ENCODE peak calls at places on chromosome 15, in eight cellular contexts. S, M, X, A, K, I, Z and R are unnamed samples.

GRCh38 chr15:64634020-64634419 is 141.4 kb downstream of the RBPMS2 start:
- DNase-seq in M (peak; percentile 24), X (no peak), S (no peak), Z (no peak), A (no peak), K (no peak), I (peak; percentile 25), R (no peak)

GRCh38 chr15:70535071-70535954 is 228.0 kb downstream of the UACA start:
- DNase-seq in M (peak; percentile 41), K (no peak), A (no peak), X (no peak), I (peak; percentile 75), Z (no peak), S (no peak), R (no peak)

GRCh38 chr15:66879968-66880367 is 177.9 kb downstream of the SMAD6 start:
- DNase-seq in M (no peak), I (no peak), K (no peak), X (no peak), S (no peak), A (peak; percentile 15), Z (no peak), R (no peak)

GRCh38 chr15:22881739-22882440 is 43.4 kb downstream of the NIPA2 start:
- DNase-seq in S (no peak), I (no peak), Z (no peak), M (no peak), K (no peak), A (no peak), X (no peak), R (no peak)

GRCh38 chr15:73724211-73724610 is 28.9 kb downstream of the INSYN1 start:
- DNase-seq in K (no peak), X (no peak), M (no peak), S (no peak), Z (no peak), I (no peak), A (no peak), R (no peak)

GRCh38 chr15:23606226-23606625 is 40.8 kb downstream of the MKRN3 start:
- DNase-seq in Z (no peak), K (no peak), X (no peak), S (no peak), I (no peak), A (no peak), M (no peak), R (no peak)

GRCh38 chr15:38461089-38461833 is 7.3 kb downstream of the FAM98B start:
- DNase-seq in M (no peak), S (peak; percentile 63), A (no peak), K (no peak), Z (no peak), I (no peak), X (no peak), R (no peak)

GRCh38 chr15:61083781-61084134 is 145.3 kb downstream of the RORA start:
- DNase-seq in Z (no peak), M (no peak), A (no peak), K (no peak), X (no peak), I (no peak), S (no peak), R (no peak)

DNA sequence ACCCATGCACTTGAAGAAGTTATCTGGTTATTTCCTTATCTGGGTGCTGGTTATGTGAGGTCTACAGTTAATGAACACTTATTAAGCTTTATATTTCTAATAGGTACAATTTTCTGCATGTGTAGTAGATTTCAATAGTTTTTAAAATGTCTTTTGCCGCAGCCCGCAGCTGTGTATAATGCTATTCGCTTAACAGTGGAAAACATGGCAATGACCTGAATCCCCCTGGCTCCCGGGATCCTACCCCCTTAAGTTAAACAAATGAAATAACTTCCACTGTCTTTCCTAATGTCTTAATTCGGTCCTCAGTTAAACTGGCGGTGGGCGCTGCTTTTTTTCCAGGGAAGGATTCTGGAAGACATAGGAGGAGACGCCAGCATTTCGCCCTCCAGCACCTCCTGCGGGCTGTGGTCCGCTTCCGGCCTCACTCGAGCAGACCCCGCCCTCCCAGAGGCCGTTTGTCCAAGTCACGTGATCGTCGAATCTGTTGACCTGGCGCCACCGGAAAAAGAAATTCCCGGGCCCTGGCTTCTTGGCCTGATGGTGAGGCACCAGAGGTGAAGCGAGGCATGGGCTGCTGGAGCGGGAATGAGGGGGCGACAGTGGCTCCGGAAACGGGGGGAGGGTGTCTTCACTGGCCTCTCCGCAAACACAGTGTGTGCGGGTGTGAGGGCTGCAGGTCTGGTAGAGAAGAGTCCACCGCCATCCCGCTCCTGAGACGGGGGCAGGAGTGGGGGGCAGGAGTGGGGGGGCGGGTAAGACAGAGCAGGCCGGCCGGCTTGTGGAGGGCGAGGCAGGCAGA is 45.6 kb upstream of the CSPG4 start:
- DNase-seq in I (peak; percentile 86), X (peak; percentile 46), M (peak; percentile 93), A (peak; percentile 89), S (peak; percentile 79), K (peak; percentile 79), Z (peak; percentile 89), R (peak; percentile 90)
- TF ChIP-seq POLR2A in I (no peak), X (peak; percentile 60), M (peak; percentile 46), A (peak; percentile 60), S (no peak), K (no peak), Z (peak; percentile 76), R (peak; percentile 73)

DNA sequence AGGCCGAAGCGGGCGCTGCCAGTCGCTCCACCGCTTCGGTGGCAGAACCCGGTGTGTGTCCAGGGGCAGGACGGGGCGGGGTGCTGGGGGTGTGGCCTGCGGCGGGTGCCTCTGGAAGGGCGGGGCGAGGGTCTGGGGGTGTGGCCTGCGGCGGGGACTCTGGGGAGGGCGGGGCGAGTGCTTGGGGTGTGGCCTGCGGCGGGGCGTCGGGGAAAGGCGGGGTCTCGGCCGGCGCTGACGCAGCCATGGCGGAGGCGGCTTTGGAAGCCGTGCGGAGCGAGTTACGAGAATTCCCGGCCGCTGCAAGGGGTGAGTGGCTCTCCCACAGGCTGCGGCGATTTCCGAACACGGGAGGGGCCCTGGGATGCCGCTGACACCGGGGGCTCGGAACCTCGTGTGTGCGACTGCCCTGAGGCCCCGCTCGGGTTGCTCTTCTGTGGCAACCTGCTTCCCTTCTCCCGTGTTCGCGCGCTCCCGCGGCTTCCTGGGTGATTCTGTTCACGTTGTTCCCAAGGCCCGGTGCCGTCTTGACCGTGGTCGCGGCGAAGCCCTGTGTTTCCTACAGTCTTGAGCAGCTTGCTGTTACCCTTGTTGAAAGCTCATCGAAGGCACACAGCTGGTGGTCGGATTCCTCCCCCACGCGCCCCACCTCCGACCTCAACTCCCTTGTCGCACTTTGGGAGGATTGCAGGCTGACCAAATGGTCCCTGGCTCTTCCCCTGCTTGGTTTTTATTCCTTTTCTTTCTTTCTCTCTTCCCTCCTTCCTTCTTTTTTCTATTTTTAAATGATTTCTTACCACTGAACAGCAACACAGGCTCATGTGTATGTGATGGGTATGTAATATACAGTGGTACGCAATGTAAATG is at the start of gene JMJD7:
- DNase-seq in S (peak; percentile 81), X (peak; percentile 97), Z (peak; percentile 99), A (peak; percentile 96), I (peak; percentile 95), K (peak; percentile 85), M (peak; percentile 97), R (peak; percentile 90)
- TF ChIP-seq POLR2A in S (peak; percentile 59), X (peak; percentile 69), Z (peak; percentile 85), A (peak; percentile 85), I (peak; percentile 54), K (peak; percentile 43), M (peak; percentile 80), R (peak; percentile 52)

GRCh38 chr15:74799255-74799842 is 13.3 kb upstream of the LMAN1L start:
- DNase-seq in X (no peak), I (peak; percentile 60), M (no peak), K (no peak), S (no peak), Z (no peak), A (no peak), R (no peak)

GRCh38 chr15:74799843-74800558 is 12.6 kb upstream of the LMAN1L start:
- DNase-seq in Z (peak; percentile 83), A (peak; percentile 79), I (peak; percentile 86), K (peak; percentile 64), S (peak; percentile 52), M (peak; percentile 91), X (peak; percentile 78), R (peak; percentile 74)

GRCh38 chr15:74795961-74796625 is 14.2 kb downstream of the CSK start:
- DNase-seq in S (no peak), K (no peak), I (peak; percentile 42), X (no peak), A (no peak), M (no peak), Z (no peak), R (no peak)

GRCh38 chr15:74800559-74801094 is 12.0 kb upstream of the LMAN1L start:
- DNase-seq in I (peak; percentile 72), X (no peak), Z (peak; percentile 33), K (no peak), M (no peak), A (no peak), S (no peak), R (no peak)

DNA sequence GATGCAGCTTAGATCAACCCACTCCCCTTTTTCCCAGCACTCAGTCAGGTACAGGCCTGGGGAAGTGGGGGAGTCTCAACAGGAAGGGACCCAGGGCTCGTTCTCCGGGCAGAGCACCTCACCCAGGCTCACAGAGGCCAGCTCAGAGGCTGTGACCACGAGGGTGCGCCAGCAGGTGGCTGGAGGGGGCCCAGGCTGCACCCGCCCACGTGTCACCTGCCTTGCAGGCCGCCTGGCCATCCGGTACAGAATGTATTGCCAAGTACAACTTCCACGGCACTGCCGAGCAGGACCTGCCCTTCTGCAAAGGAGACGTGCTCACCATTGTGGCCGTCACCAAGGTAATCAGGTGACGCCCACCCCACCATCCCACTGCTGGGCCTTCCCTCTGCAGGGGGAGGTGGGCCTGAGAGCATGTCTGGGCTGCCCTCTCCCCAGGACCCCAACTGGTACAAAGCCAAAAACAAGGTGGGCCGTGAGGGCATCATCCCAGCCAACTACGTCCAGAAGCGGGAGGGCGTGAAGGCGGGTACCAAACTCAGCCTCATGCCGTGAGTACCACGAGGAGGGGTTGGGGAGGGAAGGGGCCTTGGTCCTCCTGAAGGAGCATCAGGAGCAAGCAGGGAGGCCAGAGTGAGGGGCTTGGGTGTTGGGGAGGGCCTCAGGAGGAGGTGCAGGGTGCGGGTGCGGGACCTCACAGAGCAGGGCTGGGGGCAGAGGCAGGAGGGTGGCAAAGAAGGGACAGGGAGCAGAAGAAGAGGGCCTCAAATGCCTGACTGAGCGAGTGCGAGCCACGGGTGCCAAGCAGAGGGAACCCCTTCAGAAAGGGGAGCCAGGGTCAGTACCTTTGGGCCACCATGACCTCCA is 14.0 kb upstream of the LMAN1L start:
- DNase-seq in K (peak; percentile 55), A (no peak), X (no peak), I (peak; percentile 86), M (peak; percentile 81), Z (peak; percentile 86), S (no peak), R (no peak)
- TF ChIP-seq POLR2A in K (no peak), A (no peak), X (no peak), I (no peak), M (no peak), Z (peak; percentile 62), S (no peak), R (no peak)

GRCh38 chr15:37099321-37100108 is 834 bp downstream of the MEIS2 start:
- DNase-seq in K (no peak), I (no peak), A (no peak), X (peak; percentile 45), Z (peak; percentile 37), M (no peak), S (peak; percentile 34), R (peak; percentile 69)

GRCh38 chr15:37100109-37100873 is at the start of gene MEIS2:
- DNase-seq in A (peak; percentile 90), I (peak; percentile 40), S (peak; percentile 96), K (peak; percentile 85), Z (peak; percentile 93), X (peak; percentile 93), M (peak; percentile 81), R (peak; percentile 83)

GRCh38 chr15:37102315-37103021 is 2.1 kb upstream of the MEIS2 start:
- DNase-seq in A (no peak), X (no peak), M (no peak), Z (no peak), S (peak; percentile 33), I (no peak), K (no peak), R (peak; percentile 4)

GRCh38 chr15:37103475-37104071 is 3.2 kb upstream of the MEIS2 start:
- DNase-seq in I (no peak), X (no peak), M (no peak), Z (no peak), A (no peak), S (no peak), K (no peak), R (no peak)

DNA sequence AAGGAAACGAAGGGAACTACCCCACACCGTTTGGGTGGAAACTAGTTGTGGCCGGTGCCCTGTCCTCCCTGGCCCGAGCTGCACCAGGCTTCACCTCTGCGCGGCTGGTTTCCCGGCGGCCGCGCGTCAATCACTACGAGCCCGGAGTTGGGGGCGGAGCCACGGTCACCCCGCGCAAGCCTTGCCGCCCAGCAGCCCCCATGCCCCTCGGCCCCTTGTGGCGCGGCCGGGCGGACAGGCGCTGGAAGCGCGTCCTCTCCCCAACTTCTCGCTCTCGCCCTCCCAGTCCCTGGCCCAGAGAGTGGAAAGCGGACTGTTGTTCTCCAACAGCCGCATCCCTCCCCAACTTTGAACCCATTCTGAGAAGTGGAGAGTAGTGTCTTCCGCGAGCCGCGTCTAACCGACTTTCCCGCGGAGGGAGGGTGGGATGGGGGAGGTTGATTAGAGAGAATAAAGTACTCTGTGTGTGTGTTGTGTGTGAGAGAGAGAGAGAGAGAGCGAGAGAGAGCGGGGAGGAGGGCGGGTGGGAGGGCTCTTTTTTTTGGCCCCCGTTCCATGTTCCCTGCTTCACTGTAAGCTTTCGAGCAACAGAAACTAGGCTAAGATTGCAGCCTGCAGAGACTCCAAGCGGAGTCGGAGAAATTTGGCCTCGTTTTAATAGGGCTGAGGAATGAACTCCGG is 1.4 kb upstream of the MEIS2 start:
- DNase-seq in K (peak; percentile 59), M (peak; percentile 57), S (peak; percentile 70), I (no peak), X (peak; percentile 71), Z (peak; percentile 87), A (peak; percentile 83), R (peak; percentile 73)
- TF ChIP-seq POLR2A in K (peak; percentile 31), M (no peak), S (peak; percentile 3), I (no peak), X (peak; percentile 72), Z (no peak), A (peak; percentile 72), R (no peak)